ENCODE peak calls at places on chromosomes 1 and 21, in four cellular contexts. One of them, this sample, is unnamed.

GRCh38 chr1:151210830-151211229 is 12.5 kb downstream of the PIP5K1A start:
- DNase-seq in H9: no peak
- DNase-seq in mesenchymal stem cell: peak; percentile 29
- DNase-seq in IMR-90: peak; percentile 72
- DNase-seq in this sample: no peak

GRCh38 chr1:53689736-53690401 is 49.1 kb downstream of the GLIS1 start:
- DNase-seq in H9: no peak
- DNase-seq in IMR-90: no peak
- DNase-seq in mesenchymal stem cell: no peak
- DNase-seq in this sample: no peak

GRCh38 chr1:63703661-63704060 is 70.2 kb upstream of the ROR1 start:
- DNase-seq in H9: no peak
- DNase-seq in mesenchymal stem cell: no peak
- DNase-seq in IMR-90: no peak
- DNase-seq in this sample: no peak

GRCh38 chr1:89781494-89782126 is 39.2 kb upstream of the LRRC8D start:
- DNase-seq in IMR-90: no peak
- DNase-seq in H9: no peak
- DNase-seq in mesenchymal stem cell: no peak
- DNase-seq in this sample: no peak

GRCh38 chr1:26535201-26535600 is 5.6 kb downstream of the RPS6KA1 start:
- DNase-seq in IMR-90: no peak
- DNase-seq in H9: no peak
- DNase-seq in mesenchymal stem cell: no peak
- DNase-seq in this sample: no peak

GRCh38 chr1:168636200-168636599 is 59.8 kb downstream of the XCL1 start:
- DNase-seq in mesenchymal stem cell: no peak
- DNase-seq in IMR-90: no peak
- DNase-seq in H9: no peak
- DNase-seq in this sample: no peak

GRCh38 chr21:31498985-31499384 is 154.9 kb upstream of the TIAM1 start:
- DNase-seq in mesenchymal stem cell: no peak
- DNase-seq in H9: no peak
- DNase-seq in IMR-90: no peak
- DNase-seq in this sample: no peak

GRCh38 chr21:16330340-16331319 is 600.8 kb downstream of the USP25 start:
- DNase-seq in mesenchymal stem cell: peak; percentile 65
- DNase-seq in IMR-90: peak; percentile 75
- DNase-seq in H9: no peak
- DNase-seq in this sample: peak; percentile 62

GRCh38 chr1:197519741-197520334 is 251.8 kb downstream of the CRB1 start:
- DNase-seq in H9: no peak
- DNase-seq in IMR-90: peak; percentile 12
- DNase-seq in mesenchymal stem cell: peak; percentile 37
- DNase-seq in this sample: no peak

GRCh38 chr1:32989160-32989894 is 24.7 kb upstream of the RNF19B start:
- DNase-seq in H9: no peak
- DNase-seq in mesenchymal stem cell: peak; percentile 95
- DNase-seq in IMR-90: peak; percentile 99
- DNase-seq in this sample: no peak

GRCh38 chr1:215567491-215568286 is 585 bp downstream of the KCTD3 start:
- DNase-seq in IMR-90: peak; percentile 46
- DNase-seq in H9: peak; percentile 54
- DNase-seq in mesenchymal stem cell: peak; percentile 74
- DNase-seq in this sample: peak; percentile 58

GRCh38 chr1:225953315-225953714 is 12.3 kb upstream of the LEFTY2 start:
- DNase-seq in IMR-90: no peak
- DNase-seq in H9: no peak
- DNase-seq in mesenchymal stem cell: no peak
- DNase-seq in this sample: no peak

GRCh38 chr1:185850366-185850765 is 116.2 kb downstream of the HMCN1 start:
- DNase-seq in mesenchymal stem cell: no peak
- DNase-seq in H9: peak; percentile 31
- DNase-seq in IMR-90: peak; percentile 30
- DNase-seq in this sample: peak; percentile 3

GRCh38 chr1:6506210-6507036 is 15.0 kb upstream of the PLEKHG5 start:
- DNase-seq in H9: no peak
- DNase-seq in IMR-90: no peak
- DNase-seq in mesenchymal stem cell: no peak
- DNase-seq in this sample: no peak

GRCh38 chr1:46197551-46198025 is 646 bp downstream of the POMGNT1 start:
- DNase-seq in mesenchymal stem cell: no peak
- DNase-seq in H9: peak; percentile 53
- DNase-seq in IMR-90: no peak
- DNase-seq in this sample: no peak

GRCh38 chr1:119101563-119101962 is 38.9 kb downstream of the WARS2 start:
- DNase-seq in mesenchymal stem cell: peak; percentile 81
- DNase-seq in IMR-90: peak; percentile 6
- DNase-seq in H9: no peak
- DNase-seq in this sample: no peak

GRCh38 chr1:41581216-41582003 is 96.9 kb upstream of the EDN2 start:
- DNase-seq in mesenchymal stem cell: no peak
- DNase-seq in H9: no peak
- DNase-seq in IMR-90: no peak
- DNase-seq in this sample: no peak

GRCh38 chr1:110857964-110858948 is 14.7 kb upstream of the CD53 start:
- DNase-seq in mesenchymal stem cell: no peak
- DNase-seq in IMR-90: no peak
- DNase-seq in H9: no peak
- DNase-seq in this sample: no peak

GRCh38 chr1:41518471-41518870 is 34.0 kb upstream of the EDN2 start:
- DNase-seq in mesenchymal stem cell: no peak
- DNase-seq in H9: no peak
- DNase-seq in IMR-90: no peak
- DNase-seq in this sample: no peak

DNA sequence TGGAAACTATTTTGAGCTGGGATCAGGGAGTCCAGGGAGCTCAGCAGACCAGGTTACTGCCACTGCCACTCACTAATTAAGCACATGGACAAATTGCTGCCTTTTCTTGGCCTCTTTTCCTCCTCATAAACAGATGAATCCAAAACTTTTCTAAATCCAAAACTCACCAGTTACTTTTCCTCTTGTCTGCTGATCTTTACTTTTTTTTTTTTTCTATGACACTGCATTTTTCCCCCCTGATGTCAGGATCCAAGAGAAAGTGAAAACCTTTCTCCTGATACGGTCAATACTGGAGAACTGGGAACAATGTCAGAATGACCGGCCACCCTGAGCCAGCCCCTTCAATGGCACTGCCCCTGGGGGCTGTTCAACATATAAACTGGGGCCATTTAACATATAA is 405.7 kb downstream of the DUSP10 start:
- DNase-seq in mesenchymal stem cell: peak; percentile 87
- DNase-seq in IMR-90: peak; percentile 61
- DNase-seq in H9: no peak
- DNase-seq in this sample: no peak
- H3K18ac ChIP-seq in mesenchymal stem cell: peak overlapping the region; percentile 81
- H3K18ac ChIP-seq in IMR-90: peak overlapping the region; percentile 92
- H3K18ac ChIP-seq in H9: no peak overlapping the region
- H3K18ac ChIP-seq in this sample: no peak overlapping the region

DNA sequence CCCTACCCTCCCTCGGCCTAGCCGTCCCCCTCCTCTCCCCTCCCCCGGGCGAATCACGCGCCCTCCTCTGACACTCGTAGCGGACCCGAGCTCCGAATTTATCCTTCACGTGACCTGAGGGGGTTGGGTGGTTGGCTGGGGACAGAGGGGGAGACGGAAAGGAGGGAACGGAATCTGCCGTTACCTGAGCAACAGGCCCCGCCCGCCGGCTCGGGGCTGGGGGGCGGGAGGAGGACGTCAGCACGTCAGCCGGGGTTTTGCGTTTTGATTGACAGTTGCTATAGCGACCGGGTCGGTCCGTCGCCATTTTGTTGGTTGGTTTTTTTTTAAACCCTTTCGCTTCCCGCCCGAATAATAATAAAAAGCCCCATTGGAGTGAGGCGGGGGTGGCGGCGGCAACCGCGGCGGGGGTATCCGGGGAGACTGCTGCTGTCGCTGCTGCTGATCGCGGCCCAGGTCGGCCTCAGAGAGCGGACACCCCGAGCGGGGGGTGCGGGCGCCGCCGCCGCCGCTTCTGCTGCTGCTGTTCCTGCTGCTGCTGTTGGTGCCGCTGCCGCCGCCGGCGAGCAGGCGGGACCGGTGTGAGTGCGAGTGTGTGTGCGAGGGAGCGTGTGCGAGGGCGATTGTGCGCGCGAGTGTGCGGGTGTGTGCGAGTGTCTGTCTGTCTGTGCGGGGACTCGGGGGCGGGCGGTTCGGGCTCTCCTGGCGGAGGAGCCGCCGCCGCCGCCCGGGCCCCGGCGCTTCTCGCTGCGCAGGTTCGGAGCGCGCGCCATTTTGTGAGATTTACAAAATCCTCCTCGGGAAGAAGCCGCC is at the start of gene DYRK1A:
- DNase-seq in mesenchymal stem cell: peak; percentile 100
- DNase-seq in H9: peak; percentile 99
- DNase-seq in IMR-90: peak; percentile 99
- DNase-seq in this sample: peak; percentile 99
- H3K18ac ChIP-seq in mesenchymal stem cell: peak within 1 kb of the TSS; percentile 97
- H3K18ac ChIP-seq in H9: peak within 1 kb of the TSS; percentile 99
- H3K18ac ChIP-seq in IMR-90: peak within 1 kb of the TSS; percentile 96
- H3K18ac ChIP-seq in this sample: peak within 1 kb of the TSS; percentile 100

GRCh38 chr1:223331929-223332328 is 32.0 kb downstream of the SUSD4 start:
- DNase-seq in H9: no peak
- DNase-seq in mesenchymal stem cell: no peak
- DNase-seq in IMR-90: peak; percentile 72
- DNase-seq in this sample: no peak
- H3K18ac ChIP-seq in H9: no peak overlapping the region
- H3K18ac ChIP-seq in mesenchymal stem cell: no peak overlapping the region
- H3K18ac ChIP-seq in IMR-90: no peak overlapping the region
- H3K18ac ChIP-seq in this sample: no peak overlapping the region

GRCh38 chr21:45972716-45973474 is 8.7 kb upstream of the COL6A1 start:
- DNase-seq in IMR-90: peak; percentile 92
- DNase-seq in mesenchymal stem cell: peak; percentile 89
- DNase-seq in H9: no peak
- DNase-seq in this sample: no peak
- H3K18ac ChIP-seq in IMR-90: peak overlapping the region; percentile 84
- H3K18ac ChIP-seq in mesenchymal stem cell: peak overlapping the region; percentile 98
- H3K18ac ChIP-seq in H9: no peak overlapping the region
- H3K18ac ChIP-seq in this sample: peak overlapping the region; percentile 97

GRCh38 chr1:22141493-22141892 is 1.4 kb downstream of the WNT4 start:
- DNase-seq in mesenchymal stem cell: peak; percentile 30
- DNase-seq in H9: no peak
- DNase-seq in IMR-90: no peak
- DNase-seq in this sample: no peak
- H3K18ac ChIP-seq in mesenchymal stem cell: no peak overlapping the region
- H3K18ac ChIP-seq in H9: no peak overlapping the region
- H3K18ac ChIP-seq in IMR-90: no peak overlapping the region
- H3K18ac ChIP-seq in this sample: no peak overlapping the region

GRCh38 chr1:47437518-47438320 is at the start of gene FOXD2:
- DNase-seq in mesenchymal stem cell: peak; percentile 74
- DNase-seq in H9: peak; percentile 89
- DNase-seq in IMR-90: peak; percentile 66
- DNase-seq in this sample: peak; percentile 88
- H3K18ac ChIP-seq in mesenchymal stem cell: peak within 1 kb of the TSS; percentile 52
- H3K18ac ChIP-seq in H9: no peak within 1 kb of the TSS
- H3K18ac ChIP-seq in IMR-90: peak within 1 kb of the TSS; percentile 50
- H3K18ac ChIP-seq in this sample: peak within 1 kb of the TSS; percentile 84

GRCh38 chr21:37182222-37182621 is 84.9 kb downstream of the VPS26C start:
- DNase-seq in IMR-90: no peak
- DNase-seq in mesenchymal stem cell: no peak
- DNase-seq in H9: no peak
- DNase-seq in this sample: no peak
- H3K18ac ChIP-seq in IMR-90: no peak overlapping the region
- H3K18ac ChIP-seq in mesenchymal stem cell: no peak overlapping the region
- H3K18ac ChIP-seq in H9: no peak overlapping the region
- H3K18ac ChIP-seq in this sample: no peak overlapping the region

GRCh38 chr1:227740401-227740960 is 5.2 kb downstream of the SNAP47 start:
- DNase-seq in IMR-90: no peak
- DNase-seq in mesenchymal stem cell: no peak
- DNase-seq in H9: no peak
- DNase-seq in this sample: no peak

GRCh38 chr1:227739636-227740035 is 4.4 kb downstream of the SNAP47 start:
- DNase-seq in mesenchymal stem cell: no peak
- DNase-seq in IMR-90: no peak
- DNase-seq in H9: peak; percentile 12
- DNase-seq in this sample: no peak

GRCh38 chr1:227742738-227743715 is 7.8 kb downstream of the SNAP47 start:
- DNase-seq in H9: no peak
- DNase-seq in IMR-90: no peak
- DNase-seq in mesenchymal stem cell: no peak
- DNase-seq in this sample: no peak

GRCh38 chr1:227738820-227739219 is 3.6 kb downstream of the SNAP47 start:
- DNase-seq in mesenchymal stem cell: no peak
- DNase-seq in IMR-90: no peak
- DNase-seq in H9: no peak
- DNase-seq in this sample: no peak

DNA sequence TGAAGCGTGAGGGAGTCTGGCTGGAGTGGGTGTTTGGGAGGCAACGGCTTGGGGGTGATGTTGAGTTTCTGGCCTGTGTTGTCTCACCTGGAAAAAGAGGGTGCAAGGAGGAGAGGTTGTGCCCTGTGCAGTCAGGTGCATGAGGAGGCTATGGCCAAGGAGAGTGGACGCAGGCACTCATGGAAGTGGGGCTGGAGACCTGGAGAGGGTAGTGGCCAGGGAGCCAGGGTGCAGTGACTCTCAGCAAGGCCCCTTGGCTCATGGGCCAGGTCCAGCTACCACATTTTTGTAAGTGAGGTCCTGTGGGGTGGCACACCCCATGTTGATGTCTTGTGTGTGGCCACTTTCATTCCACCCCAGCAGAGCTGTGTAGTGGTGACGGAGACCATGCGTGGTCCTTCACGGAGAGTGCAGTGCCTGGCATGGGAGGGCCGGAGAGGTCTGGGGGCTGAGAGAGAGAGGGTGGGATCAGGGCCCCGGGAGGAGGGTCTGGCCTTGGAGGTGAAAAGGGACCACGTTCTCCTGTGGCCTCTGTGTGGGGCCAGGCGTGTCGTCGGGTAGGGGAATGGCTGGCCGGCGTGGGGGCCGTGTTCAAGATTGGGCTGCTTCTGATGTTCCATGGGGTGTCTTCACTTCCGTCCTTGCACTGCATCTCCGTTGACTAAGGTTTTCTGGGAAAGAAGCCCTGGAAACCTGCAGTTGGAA is 6.1 kb downstream of the SNAP47 start:
- DNase-seq in IMR-90: no peak
- DNase-seq in H9: no peak
- DNase-seq in mesenchymal stem cell: no peak
- DNase-seq in this sample: no peak
- H3K18ac ChIP-seq in IMR-90: no peak overlapping the region
- H3K18ac ChIP-seq in H9: no peak overlapping the region
- H3K18ac ChIP-seq in mesenchymal stem cell: no peak overlapping the region
- H3K18ac ChIP-seq in this sample: no peak overlapping the region